ENCODE peak calls at places on chromosomes 11 and 22, in six cellular contexts. T is A549, D is transverse colon, N is upper lobe of left lung, U is GM12878, Q is H1. L is an unnamed sample.

GRCh38 chr22:48961705-48962104 is 866.0 kb downstream of the BRD1 start:
- DNase-seq in U (no peak), N (no peak), T (no peak), Q (peak; percentile 8), D (no peak), L (no peak)

GRCh38 chr11:65827774-65828156 is 6.0 kb upstream of the SNX32 start:
- DNase-seq in Q (no peak), T (no peak), U (no peak), N (no peak), D (no peak), L (no peak)

GRCh38 chr11:4071828-4072421 is 22.7 kb upstream of the RRM1 start:
- DNase-seq in D (no peak), T (no peak), Q (no peak), U (no peak), N (no peak), L (no peak)

GRCh38 chr22:39041908-39042307 is 1.2 kb downstream of the APOBEC3F start:
- DNase-seq in U (no peak), N (peak; percentile 38), D (no peak), T (no peak), Q (no peak), L (no peak)

GRCh38 chr11:111736621-111737055 is 29.6 kb downstream of the PPP2R1B start:
- DNase-seq in D (no peak), Q (no peak), N (no peak), T (no peak), U (no peak), L (no peak)

GRCh38 chr22:21961886-21962654 is 9.4 kb upstream of the PPM1F start:
- DNase-seq in U (no peak), T (peak; percentile 28), N (no peak), Q (no peak), D (no peak), L (no peak)

GRCh38 chr22:48464246-48464645 is 1363.4 kb downstream of the BRD1 start:
- DNase-seq in U (no peak), D (no peak), Q (no peak), N (no peak), T (no peak), L (no peak)

GRCh38 chr11:112288021-112288420 is 27.4 kb upstream of the PLET1 start:
- DNase-seq in T (no peak), D (no peak), Q (no peak), N (no peak), U (no peak), L (no peak)

GRCh38 chr22:48305726-48306235 is 1521.9 kb downstream of the BRD1 start:
- DNase-seq in Q (no peak), U (no peak), T (no peak), D (no peak), N (no peak), L (no peak)

GRCh38 chr11:111571829-111572501 is 30.3 kb upstream of the SIK2 start:
- DNase-seq in D (no peak), U (no peak), T (no peak), Q (no peak), N (no peak), L (no peak)

GRCh38 chr22:38462960-38463784 is 4.7 kb upstream of the KDELR3 start:
- DNase-seq in U (no peak), N (peak; percentile 79), T (no peak), D (no peak), Q (peak; percentile 83), L (peak; percentile 44)

GRCh38 chr22:22733881-22734373 is 89.5 kb downstream of the GGTLC2 start:
- DNase-seq in T (no peak), Q (no peak), N (no peak), U (no peak), D (no peak), L (no peak)

GRCh38 chr11:121112498-121113455 is 11.7 kb downstream of the TECTA start:
- DNase-seq in U (no peak), D (peak; percentile 49), N (peak; percentile 42), Q (peak; percentile 56), T (peak; percentile 53), L (peak; percentile 75)

GRCh38 chr22:25942989-25943411 is 201.0 kb downstream of the MYO18B start:
- DNase-seq in Q (no peak), U (no peak), T (peak; percentile 5), N (no peak), D (no peak), L (no peak)

GRCh38 chr22:33007485-33007884 is 50.7 kb downstream of the SYN3 start:
- DNase-seq in T (no peak), N (no peak), Q (peak; percentile 7), D (no peak), U (no peak), L (no peak)

GRCh38 chr11:57800444-57801184 is 39.0 kb downstream of the CTNND1 start:
- DNase-seq in U (peak; percentile 56), Q (no peak), D (no peak), T (peak; percentile 95), N (no peak), L (no peak)

GRCh38 chr11:4891996-4892640 is 10.4 kb downstream of the OR51T1 start:
- DNase-seq in D (no peak), T (no peak), U (no peak), N (no peak), Q (no peak), L (no peak)

DNA sequence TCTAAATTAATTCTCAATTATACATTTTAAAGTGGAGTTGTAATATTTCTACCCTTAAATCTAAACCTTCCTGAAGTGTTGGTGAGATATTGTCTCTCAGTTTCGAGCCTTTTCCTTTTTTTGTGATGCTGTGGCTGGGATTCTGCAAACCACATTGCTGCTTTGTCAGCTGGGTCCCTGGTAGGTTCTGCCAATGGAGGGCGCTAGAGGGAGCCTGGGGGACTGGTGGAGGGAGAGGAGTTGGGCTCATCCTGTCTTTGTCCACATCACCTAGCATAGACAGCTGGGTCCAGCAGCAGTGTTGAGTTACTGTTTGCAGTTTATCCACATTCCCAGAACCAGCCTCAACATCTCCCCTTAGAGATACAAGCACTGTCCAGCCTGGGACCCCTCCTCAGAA is 41.0 kb downstream of the TRAF6 start:
- DNase-seq in Q (peak; percentile 94), N (no peak), U (no peak), T (peak; percentile 16), D (no peak), L (no peak)
- H3K4me1 ChIP-seq in Q (no peaks in the 10 kb centered on the region), N (peaks cover 2% of the 10 kb centered on the region), U (no peaks in the 10 kb centered on the region), T (no peaks in the 10 kb centered on the region), D (peaks cover 14% of the 10 kb centered on the region), L (no peaks in the 10 kb centered on the region)

GRCh38 chr11:27963370-27963769 is 144.6 kb downstream of the KIF18A start:
- DNase-seq in Q (no peak), N (no peak), D (no peak), U (no peak), T (no peak), L (no peak)
- TF ChIP-seq EP300 in Q (no peak), N (no peak), D (no peak), U (no peak), T (no peak), L (no peak)

GRCh38 chr11:133015457-133015856 is 516.8 kb downstream of the OPCML start:
- DNase-seq in N (no peak), T (no peak), Q (no peak), U (no peak), D (no peak), L (no peak)

GRCh38 chr11:133019545-133019944 is 512.8 kb downstream of the OPCML start:
- DNase-seq in Q (no peak), N (no peak), D (no peak), T (no peak), U (no peak), L (no peak)

GRCh38 chr11:133021503-133021902 is 510.8 kb downstream of the OPCML start:
- DNase-seq in T (no peak), Q (no peak), U (no peak), N (no peak), D (no peak), L (no peak)

DNA sequence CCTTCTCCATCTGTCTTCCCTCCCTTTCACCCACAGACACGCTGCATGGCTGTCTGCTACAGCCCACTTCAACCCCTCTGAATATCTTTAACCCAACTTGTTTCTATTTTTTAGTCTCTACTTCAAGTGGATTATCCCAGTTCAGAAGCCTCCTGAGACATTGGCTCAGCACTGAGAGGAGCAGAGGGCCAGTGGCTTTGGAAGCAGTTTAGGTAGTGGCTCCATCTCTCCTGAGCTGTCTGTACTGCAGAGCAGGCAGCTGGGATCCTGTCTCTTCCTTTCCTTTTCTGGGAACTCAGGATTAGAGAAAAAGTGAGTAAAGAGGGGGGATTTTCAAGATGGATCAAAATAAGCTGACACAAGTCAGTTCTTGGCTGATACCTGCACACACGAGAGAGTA is 512.0 kb downstream of the OPCML start:
- DNase-seq in U (no peak), D (no peak), N (no peak), Q (no peak), T (no peak), L (no peak)
- TF ChIP-seq POLR2A in U (no peak), D (no peak), N (no peak), Q (no peak), T (no peak), L (no peak)

GRCh38 chr22:46350111-46350510 is 14.6 kb downstream of the TRMU start:
- DNase-seq in T (no peak), D (no peak), N (no peak), U (no peak), Q (no peak), L (no peak)
- H3K4me1 ChIP-seq in T (peaks cover 11% of the 10 kb centered on the region), D (no peaks in the 10 kb centered on the region), N (no peaks in the 10 kb centered on the region), U (no peaks in the 10 kb centered on the region), Q (no peaks in the 10 kb centered on the region), L (no peaks in the 10 kb centered on the region)

GRCh38 chr22:37244114-37244921 is at the start of gene RAC2:
- DNase-seq in T (no peak), U (no peak), N (peak; percentile 90), D (peak; percentile 92), Q (no peak), L (peak; percentile 6)
- TF ChIP-seq EP300 in T (no peak), U (peak; percentile 37), N (no peak), D (no peak), Q (no peak), L (no peak)

GRCh38 chr11:69948256-69949141 is 129.3 kb upstream of the FGF3 start:
- DNase-seq in N (no peak), D (peak; percentile 48), U (no peak), Q (peak; percentile 71), T (peak; percentile 83), L (no peak)
- TF ChIP-seq POLR2A in N (no peak), D (no peak), U (no peak), Q (no peak), T (no peak), L (no peak)

DNA sequence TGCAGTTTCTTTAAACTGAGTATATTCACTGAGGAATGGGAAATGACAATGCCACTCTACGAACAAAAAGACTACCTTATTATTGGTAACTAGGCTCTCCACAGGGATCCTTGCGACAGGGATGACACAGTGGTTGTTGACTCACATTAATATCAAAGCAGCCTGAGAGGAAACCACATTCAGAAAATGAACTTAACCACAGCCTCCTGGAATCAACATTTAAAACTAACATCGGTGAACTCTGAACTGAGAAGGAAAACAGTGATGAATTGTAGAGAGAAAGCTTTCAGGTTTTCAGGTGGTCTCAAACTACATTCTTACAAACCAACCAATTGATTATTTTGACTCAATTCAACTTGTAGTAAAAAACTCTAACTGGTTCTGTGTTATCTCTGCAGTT is 90.3 kb upstream of the MTMR2 start:
- DNase-seq in T (peak; percentile 14), U (peak; percentile 36), N (no peak), Q (no peak), D (no peak), L (no peak)
- H3K4me1 ChIP-seq in T (peaks cover 31% of the 10 kb centered on the region), U (peaks cover 32% of the 10 kb centered on the region), N (peaks cover 6% of the 10 kb centered on the region), Q (peaks cover 8% of the 10 kb centered on the region), D (peaks cover 35% of the 10 kb centered on the region), L (no peaks in the 10 kb centered on the region)

L was measured in ovary.